ENCODE peak calls at places on chromosomes 13 and 19, in five cellular contexts. S, F, O, K and E are unnamed samples.

GRCh38 chr19:5958074-5958850 is 19.7 kb downstream of the RANBP3 start:
- DNase-seq in K (no peak), O (no peak), S (no peak), F (no peak), E (no peak)

GRCh38 chr19:4414144-4414799 is 11.8 kb downstream of the CHAF1A start:
- DNase-seq in S (no peak), F (peak; percentile 55), O (no peak), K (no peak), E (no peak)

GRCh38 chr13:76852991-76853390 is 33.2 kb downstream of the KCTD12 start:
- DNase-seq in O (no peak), K (no peak), F (peak; percentile 59), S (peak; percentile 32), E (no peak)

GRCh38 chr13:54016548-54016947 is 987.9 kb downstream of the OLFM4 start:
- DNase-seq in K (no peak), S (no peak), O (no peak), F (no peak), E (no peak)

GRCh38 chr13:48709213-48709612 is 55.5 kb downstream of the CYSLTR2 start:
- DNase-seq in F (no peak), K (no peak), S (no peak), O (no peak), E (no peak)

GRCh38 chr13:22848539-22849052 is 332.2 kb upstream of the SGCG start:
- DNase-seq in K (no peak), S (peak; percentile 68), F (no peak), O (no peak), E (no peak)

GRCh38 chr19:4403005-4403761 is 743 bp downstream of the CHAF1A start:
- DNase-seq in O (no peak), F (no peak), S (no peak), K (no peak), E (no peak)

GRCh38 chr13:84553252-84553651 is 671.0 kb upstream of the SLITRK1 start:
- DNase-seq in F (no peak), S (peak; percentile 38), O (no peak), K (no peak), E (no peak)

GRCh38 chr19:43504426-43505185 is at the start of gene PHLDB3:
- DNase-seq in F (peak; percentile 9), S (peak; percentile 40), O (peak; percentile 32), K (peak; percentile 92), E (peak; percentile 62)

DNA sequence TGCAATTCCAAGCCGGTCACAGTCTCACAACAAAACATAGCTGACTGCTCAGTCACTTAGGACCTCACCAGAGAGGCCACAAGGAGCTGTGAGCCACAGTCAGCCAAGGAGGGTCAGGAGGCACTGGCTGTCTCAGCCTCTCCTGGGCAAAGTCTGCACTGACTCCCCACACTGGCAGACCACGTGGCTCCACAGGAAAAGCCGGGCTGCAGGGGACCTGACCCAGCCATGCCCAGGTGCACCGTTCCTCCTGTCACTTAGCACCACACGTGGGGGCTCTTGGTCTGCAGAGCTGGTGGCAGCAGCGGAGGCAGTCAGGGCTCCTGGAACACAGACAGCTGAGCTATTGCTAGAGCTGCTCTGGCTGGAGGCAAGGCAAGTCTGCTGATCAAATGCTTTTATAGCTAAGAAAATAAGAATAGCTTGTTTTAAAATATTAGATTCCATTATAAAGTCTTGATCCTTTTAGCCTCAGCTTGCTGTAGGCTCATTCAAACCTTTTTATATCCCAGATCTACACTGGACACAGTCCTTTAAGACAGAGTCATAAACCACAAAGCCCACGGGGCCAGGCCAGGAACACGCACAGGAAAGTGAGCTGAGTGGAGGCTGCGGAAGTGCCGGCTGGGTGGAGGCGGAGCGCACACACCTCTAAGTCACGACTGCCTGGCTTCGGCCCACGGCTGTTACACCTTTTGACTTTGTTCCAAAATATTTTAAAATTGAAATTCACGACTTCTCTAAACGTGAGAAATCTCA is 744.1 kb downstream of the UQCRFS1 start:
- DNase-seq in S (no peak), F (no peak), K (no peak), O (peak; percentile 8), E (peak; percentile 29)
- TF ChIP-seq POLR2A in S (no peak), F (no peak), K (no peak), O (no peak), E (no peak)

GRCh38 chr13:45333973-45334922 is 6.7 kb downstream of the TPT1 start:
- DNase-seq in S (no peak), F (peak; percentile 62), O (peak; percentile 59), K (no peak), E (no peak)
- TF ChIP-seq POLR2A in S (no peak), F (peak; percentile 69), O (no peak), K (no peak), E (no peak)

GRCh38 chr19:12156254-12157058 is at the start of gene ZNF625:
- DNase-seq in O (peak; percentile 97), K (peak; percentile 97), S (peak; percentile 95), F (peak; percentile 87), E (peak; percentile 82)
- TF ChIP-seq POLR2A in O (no peak), K (no peak), S (no peak), F (peak; percentile 52), E (peak; percentile 83)

GRCh38 chr19:21508198-21508597 is 2.8 kb downstream of the ZNF429 start:
- DNase-seq in F (no peak), S (no peak), K (no peak), O (no peak), E (no peak)

GRCh38 chr19:21505459-21506393 is at the start of gene ZNF429:
- DNase-seq in O (peak; percentile 95), K (peak; percentile 98), S (peak; percentile 98), F (peak; percentile 92), E (peak; percentile 87)
- TF ChIP-seq POLR2A in O (peak; percentile 55), K (no peak), S (peak; percentile 32), F (peak; percentile 74), E (peak; percentile 37)

GRCh38 chr13:80033286-80033685 is 307.6 kb downstream of the SPRY2 start:
- DNase-seq in S (no peak), K (no peak), O (no peak), F (no peak), E (no peak)
- TF ChIP-seq POLR2A in S (no peak), K (no peak), O (no peak), F (no peak), E (no peak)

DNA sequence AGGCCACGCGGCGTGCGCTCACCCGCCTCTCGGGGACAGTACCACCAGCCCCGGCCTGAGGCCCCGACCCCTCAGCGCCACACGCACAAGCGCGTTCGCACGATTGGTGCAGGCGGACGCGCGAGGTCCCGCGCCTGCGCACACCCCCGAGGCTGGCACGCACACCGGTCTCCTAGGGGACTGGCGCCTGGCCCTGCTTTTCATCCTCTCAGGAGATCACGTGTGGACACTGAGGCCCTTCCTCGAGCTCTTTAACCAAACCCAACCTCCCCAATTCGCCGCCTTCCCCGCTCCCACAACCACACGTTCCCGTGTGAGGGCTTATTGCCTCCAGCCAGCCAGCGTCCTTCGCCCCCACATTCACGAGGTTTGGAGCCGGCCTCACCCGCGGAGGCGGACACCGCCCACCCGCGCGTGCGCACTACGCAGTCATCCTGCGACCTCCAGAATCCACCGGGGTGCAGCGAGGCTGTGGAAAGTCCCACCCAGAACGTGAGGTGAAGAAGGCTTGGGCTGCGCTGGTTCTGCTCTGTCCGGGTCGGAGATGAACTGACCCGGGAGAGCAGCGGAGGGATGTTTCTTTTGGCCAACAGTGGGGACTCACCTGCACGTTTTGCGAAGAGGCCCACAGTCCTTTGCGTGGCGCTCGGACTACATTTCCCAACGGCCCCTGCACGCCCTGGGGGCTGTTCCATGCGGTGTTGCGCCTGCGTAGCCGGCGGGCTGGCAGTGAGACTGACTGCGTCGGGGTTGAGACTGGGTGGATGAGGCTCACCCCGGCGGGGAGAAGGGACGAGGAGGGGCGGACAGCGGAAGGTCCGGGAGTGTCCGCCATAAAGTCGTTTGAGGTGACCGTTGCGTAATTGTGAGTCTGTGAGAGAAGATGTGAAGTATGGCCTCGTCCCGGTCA is 539 bp upstream of the ZNF667 start:
- DNase-seq in O (peak; percentile 94), K (peak; percentile 96), F (peak; percentile 91), S (peak; percentile 95), E (peak; percentile 100)
- TF ChIP-seq POLR2A in O (no peak), K (no peak), F (peak; percentile 72), S (no peak), E (peak; percentile 96)